ENCODE peak calls at places on chromosomes 6 and 20, in four cellular contexts. One of them, this sample, is unnamed.

GRCh38 chr6:2008383-2008976 is 236.9 kb downstream of the GMDS start:
- DNase-seq in left ventricle myocardium inferior: no peak
- DNase-seq in heart right ventricle: no peak
- DNase-seq in pancreas: no peak
- DNase-seq in this sample: no peak

GRCh38 chr20:18676366-18676765 is 88.5 kb downstream of the DTD1 start:
- DNase-seq in heart right ventricle: no peak
- DNase-seq in left ventricle myocardium inferior: no peak
- DNase-seq in pancreas: no peak
- DNase-seq in this sample: no peak

GRCh38 chr6:1226208-1227099 is 85.4 kb upstream of the FOXQ1 start:
- DNase-seq in left ventricle myocardium inferior: no peak
- DNase-seq in pancreas: no peak
- DNase-seq in heart right ventricle: no peak
- DNase-seq in this sample: no peak

GRCh38 chr6:125918681-125919566 is 37.6 kb upstream of the HINT3 start:
- DNase-seq in pancreas: peak
- DNase-seq in heart right ventricle: peak
- DNase-seq in left ventricle myocardium inferior: no peak
- DNase-seq in this sample: no peak

GRCh38 chr20:9920908-9921307 is 82.0 kb upstream of the PAK5 start:
- DNase-seq in pancreas: no peak
- DNase-seq in heart right ventricle: no peak
- DNase-seq in left ventricle myocardium inferior: no peak
- DNase-seq in this sample: no peak

GRCh38 chr20:54642733-54643667 is 167.6 kb downstream of the DOK5 start:
- DNase-seq in left ventricle myocardium inferior: no peak
- DNase-seq in heart right ventricle: no peak
- DNase-seq in pancreas: no peak
- DNase-seq in this sample: no peak

GRCh38 chr20:61649879-61650200 is 397.8 kb downstream of the CDH4 start:
- DNase-seq in left ventricle myocardium inferior: no peak
- DNase-seq in heart right ventricle: no peak
- DNase-seq in pancreas: no peak
- DNase-seq in this sample: no peak

GRCh38 chr20:7606941-7607340 is 333.3 kb downstream of the HAO1 start:
- DNase-seq in heart right ventricle: no peak
- DNase-seq in pancreas: no peak
- DNase-seq in left ventricle myocardium inferior: no peak
- DNase-seq in this sample: no peak

GRCh38 chr20:47506335-47506734 is 4.6 kb downstream of the NCOA3 start:
- DNase-seq in pancreas: no peak
- DNase-seq in heart right ventricle: no peak
- DNase-seq in left ventricle myocardium inferior: no peak
- DNase-seq in this sample: no peak

GRCh38 chr6:135299256-135299655 is 118.1 kb downstream of the MYB start:
- DNase-seq in heart right ventricle: no peak
- DNase-seq in pancreas: no peak
- DNase-seq in left ventricle myocardium inferior: no peak
- DNase-seq in this sample: no peak

GRCh38 chr20:43669332-43669731 is 2.4 kb downstream of the MYBL2 start:
- DNase-seq in left ventricle myocardium inferior: no peak
- DNase-seq in pancreas: no peak
- DNase-seq in heart right ventricle: no peak
- DNase-seq in this sample: no peak

GRCh38 chr20:41168281-41169183 is 31.2 kb downstream of the PLCG1 start:
- DNase-seq in pancreas: no peak
- DNase-seq in heart right ventricle: no peak
- DNase-seq in left ventricle myocardium inferior: no peak
- DNase-seq in this sample: no peak

GRCh38 chr6:88302769-88303230 is 136.7 kb upstream of the CNR1 start:
- DNase-seq in pancreas: no peak
- DNase-seq in left ventricle myocardium inferior: no peak
- DNase-seq in heart right ventricle: no peak
- DNase-seq in this sample: no peak

GRCh38 chr6:137638926-137639706 is 144.9 kb upstream of the OLIG3 start:
- DNase-seq in pancreas: no peak
- DNase-seq in heart right ventricle: no peak
- DNase-seq in left ventricle myocardium inferior: no peak
- DNase-seq in this sample: no peak

GRCh38 chr20:3727333-3728035 is 5.0 kb upstream of the HSPA12B start:
- DNase-seq in pancreas: no peak
- DNase-seq in left ventricle myocardium inferior: no peak
- DNase-seq in heart right ventricle: no peak
- DNase-seq in this sample: no peak
- TF ChIP-seq CTCF in pancreas: no peak
- TF ChIP-seq CTCF in left ventricle myocardium inferior: no peak
- TF ChIP-seq CTCF in heart right ventricle: no peak
- TF ChIP-seq CTCF in this sample: no peak

GRCh38 chr6:159540152-159540551 is 152.9 kb downstream of the SOD2 start:
- DNase-seq in pancreas: no peak
- DNase-seq in left ventricle myocardium inferior: no peak
- DNase-seq in heart right ventricle: no peak
- DNase-seq in this sample: no peak
- TF ChIP-seq CTCF in pancreas: no peak
- TF ChIP-seq CTCF in left ventricle myocardium inferior: peak
- TF ChIP-seq CTCF in heart right ventricle: no peak
- TF ChIP-seq CTCF in this sample: no peak

DNA sequence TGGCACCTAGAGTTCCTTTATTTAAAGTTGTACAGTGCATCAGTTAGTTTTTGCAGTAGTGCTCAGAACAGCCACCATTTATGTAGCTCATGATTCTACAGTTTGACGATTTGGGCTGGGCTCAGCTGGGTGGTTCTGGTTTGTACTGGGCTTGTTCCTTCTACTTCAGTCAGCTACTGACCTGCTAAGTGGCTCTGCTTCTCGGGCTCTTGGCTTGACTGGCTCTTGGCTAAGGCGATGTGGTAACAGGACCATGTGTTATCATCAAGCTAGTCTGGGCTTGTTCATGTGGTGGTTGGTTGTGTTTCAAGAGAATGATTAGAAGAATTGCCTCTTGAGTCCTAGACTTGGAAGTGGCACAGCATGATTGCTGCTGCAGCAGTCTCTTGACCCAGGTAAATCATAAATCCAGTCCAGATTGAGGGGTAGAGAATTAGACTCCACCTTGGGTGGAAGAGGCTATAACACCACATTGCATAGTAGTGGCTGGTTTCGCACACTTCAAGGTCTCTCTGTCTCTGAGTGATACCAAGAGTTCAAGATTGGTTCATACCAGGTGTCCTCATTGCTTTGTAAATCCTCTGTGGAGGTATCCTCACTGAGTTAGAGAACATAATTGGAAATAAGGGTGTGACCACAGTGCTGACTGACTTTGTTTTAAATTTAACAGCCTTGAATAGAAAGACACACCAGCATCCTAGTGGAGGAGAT is 253.0 kb downstream of the ARID1B start:
- DNase-seq in pancreas: no peak
- DNase-seq in heart right ventricle: no peak
- DNase-seq in left ventricle myocardium inferior: no peak
- DNase-seq in this sample: no peak
- TF ChIP-seq CTCF in pancreas: no peak
- TF ChIP-seq CTCF in heart right ventricle: no peak
- TF ChIP-seq CTCF in left ventricle myocardium inferior: no peak
- TF ChIP-seq CTCF in this sample: no peak

GRCh38 chr6:167119680-167120556 is 3.0 kb upstream of the CCR6 start:
- DNase-seq in pancreas: no peak
- DNase-seq in heart right ventricle: no peak
- DNase-seq in left ventricle myocardium inferior: no peak
- DNase-seq in this sample: no peak
- TF ChIP-seq CTCF in pancreas: no peak
- TF ChIP-seq CTCF in heart right ventricle: no peak
- TF ChIP-seq CTCF in left ventricle myocardium inferior: no peak
- TF ChIP-seq CTCF in this sample: no peak

DNA sequence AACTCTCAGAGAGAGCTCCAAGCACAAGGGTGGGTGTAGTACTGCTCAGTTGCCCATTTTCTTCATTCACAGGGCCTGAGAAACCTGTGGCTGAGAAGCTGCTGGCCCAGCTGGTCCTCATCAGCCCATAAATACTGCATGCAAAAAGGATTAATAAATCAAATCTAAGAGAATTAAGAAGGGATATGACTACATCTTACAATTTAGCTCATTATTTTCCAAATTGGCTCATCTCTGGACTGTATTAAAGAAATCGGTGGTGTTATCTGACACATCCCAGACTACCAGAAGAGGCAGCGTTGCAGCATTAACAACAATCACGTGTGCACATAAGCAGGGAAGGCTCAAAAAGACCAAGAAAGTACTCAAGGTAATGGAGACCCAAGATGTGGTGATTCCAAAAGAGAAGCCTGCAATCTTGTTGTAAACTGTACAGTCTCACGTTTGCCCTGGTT is 90.7 kb downstream of the CD24 start:
- DNase-seq in pancreas: no peak
- DNase-seq in heart right ventricle: no peak
- DNase-seq in left ventricle myocardium inferior: no peak
- DNase-seq in this sample: no peak
- TF ChIP-seq CTCF in pancreas: no peak
- TF ChIP-seq CTCF in heart right ventricle: no peak
- TF ChIP-seq CTCF in left ventricle myocardium inferior: no peak
- TF ChIP-seq CTCF in this sample: no peak

DNA sequence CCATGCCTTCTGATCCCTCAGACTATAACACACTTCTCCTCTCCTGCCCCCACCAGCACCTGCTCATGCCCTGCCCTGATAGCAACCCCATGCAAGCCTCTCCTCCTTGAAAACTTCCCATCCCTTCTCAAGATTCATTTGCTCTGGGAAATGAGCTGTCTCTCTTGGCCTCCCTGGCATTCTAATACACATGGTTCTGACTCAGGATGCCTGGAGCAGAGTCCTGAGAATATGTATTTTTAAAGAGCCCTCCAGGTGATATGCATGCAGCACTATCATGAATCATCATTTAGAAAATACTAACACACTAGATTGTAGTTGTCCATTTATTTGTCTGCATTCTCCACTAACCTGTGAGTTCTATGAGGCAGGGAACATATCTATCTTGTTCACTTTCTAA is 26.6 kb downstream of the HDGFL1 start:
- DNase-seq in heart right ventricle: no peak
- DNase-seq in pancreas: no peak
- DNase-seq in left ventricle myocardium inferior: no peak
- DNase-seq in this sample: no peak
- TF ChIP-seq CTCF in heart right ventricle: no peak
- TF ChIP-seq CTCF in pancreas: no peak
- TF ChIP-seq CTCF in left ventricle myocardium inferior: no peak
- TF ChIP-seq CTCF in this sample: no peak

GRCh38 chr6:133854633-133855598 is 34.0 kb upstream of the TCF21 start:
- DNase-seq in heart right ventricle: no peak
- DNase-seq in pancreas: no peak
- DNase-seq in left ventricle myocardium inferior: no peak
- DNase-seq in this sample: no peak
- TF ChIP-seq CTCF in heart right ventricle: no peak
- TF ChIP-seq CTCF in pancreas: no peak
- TF ChIP-seq CTCF in left ventricle myocardium inferior: no peak
- TF ChIP-seq CTCF in this sample: no peak

GRCh38 chr20:31879143-31879987 is 8.9 kb downstream of the TTLL9 start:
- DNase-seq in left ventricle myocardium inferior: peak
- DNase-seq in heart right ventricle: peak
- DNase-seq in pancreas: peak
- DNase-seq in this sample: peak
- TF ChIP-seq CTCF in left ventricle myocardium inferior: no peak
- TF ChIP-seq CTCF in heart right ventricle: peak
- TF ChIP-seq CTCF in pancreas: no peak
- TF ChIP-seq CTCF in this sample: no peak

This sample was measured in natural killer cell.